ENCODE peak calls at places on chromosome 13, in seven cellular contexts. Y is lung; Q is CD8-positive, alpha-beta memory T cell; J is CD4-positive, alpha-beta memory T cell; A is fibroblast of lung; B is SK-N-SH; D is CD4-positive, alpha-beta T cell. T is an unnamed sample.
A peak's percentile ranks its signal among the peaks of the same experiment; 100 is the strongest.

GRCh38 chr13:99496322-99497142 is 4.7 kb upstream of the TM9SF2 start:
- DNase-seq in Y (peak; percentile 71), Q (peak; percentile 78), J (peak; percentile 84), A (peak; percentile 28), B (no peak), D (peak; percentile 67), T (peak; percentile 86)

GRCh38 chr13:65497265-65497664 is 1732.9 kb downstream of the PCDH9 start:
- DNase-seq in Y (no peak), Q (no peak), J (no peak), A (peak; percentile 76), B (no peak), D (no peak), T (no peak)

GRCh38 chr13:112842931-112843391 is 126.1 kb upstream of the MCF2L start:
- DNase-seq in Y (no peak), Q (no peak), J (no peak), A (no peak), B (no peak), D (no peak), T (no peak)

GRCh38 chr13:89150362-89150761 is 1479.2 kb downstream of the SLITRK5 start:
- DNase-seq in Y (no peak), Q (no peak), J (no peak), A (peak; percentile 21), B (no peak), D (no peak), T (no peak)

GRCh38 chr13:79782541-79783216 is 301.7 kb downstream of the NDFIP2 start:
- DNase-seq in Y (peak; percentile 68), Q (no peak), J (no peak), A (peak; percentile 89), B (peak; percentile 35), D (no peak), T (no peak)

GRCh38 chr13:92991687-92992086 is 234.9 kb upstream of the GPC6 start:
- DNase-seq in Y (no peak), Q (no peak), J (no peak), A (peak; percentile 67), B (no peak), D (no peak), T (no peak)

GRCh38 chr13:30107126-30107525 is 200.2 kb downstream of the KATNAL1 start:
- DNase-seq in Y (no peak), Q (no peak), J (no peak), A (no peak), B (no peak), D (no peak), T (no peak)

GRCh38 chr13:68009546-68009945 is 779.4 kb upstream of the PCDH9 start:
- DNase-seq in Y (no peak), Q (no peak), J (no peak), A (no peak), B (no peak), D (no peak), T (no peak)

GRCh38 chr13:38824342-38824741 is 137.5 kb downstream of the FREM2 start:
- DNase-seq in Y (no peak), Q (no peak), J (no peak), A (no peak), B (no peak), D (no peak), T (no peak)

GRCh38 chr13:35826626-35827254 is 304.4 kb downstream of the DCLK1 start:
- DNase-seq in Y (no peak), Q (no peak), J (no peak), A (no peak), B (no peak), D (no peak), T (no peak)

GRCh38 chr13:109669956-109670355 is 116.4 kb downstream of the IRS2 start:
- DNase-seq in Y (no peak), Q (no peak), J (no peak), A (no peak), B (no peak), D (no peak), T (no peak)

GRCh38 chr13:106496072-106496997 is 39.1 kb downstream of the EFNB2 start:
- DNase-seq in Y (no peak), Q (no peak), J (no peak), A (peak; percentile 35), B (no peak), D (no peak), T (no peak)

GRCh38 chr13:29917573-29918091 is 67.2 kb upstream of the UBL3 start:
- DNase-seq in Y (no peak), Q (no peak), J (no peak), A (no peak), B (no peak), D (no peak), T (no peak)

GRCh38 chr13:25109341-25109740 is 13.4 kb downstream of the PABPC3 start:
- DNase-seq in Y (no peak), Q (no peak), J (no peak), A (peak; percentile 12), B (no peak), D (no peak), T (no peak)

GRCh38 chr13:107866007-107866665 is 349.2 kb downstream of the LIG4 start:
- DNase-seq in Y (no peak), Q (no peak), J (no peak), A (peak; percentile 62), B (peak; percentile 77), D (no peak), T (peak; percentile 48)

GRCh38 chr13:41289463-41289881 is 21.6 kb upstream of the NAA16 start:
- DNase-seq in Y (no peak), Q (no peak), J (no peak), A (no peak), B (no peak), D (no peak), T (no peak)

GRCh38 chr13:100588350-100589177 is at the start of gene GGACT:
- DNase-seq in Y (peak; percentile 69), Q (peak; percentile 83), J (peak; percentile 86), A (peak; percentile 56), B (peak; percentile 95), D (peak; percentile 69), T (peak; percentile 79)

GRCh38 chr13:36891752-36892151 is 28.3 kb downstream of the SMAD9 start:
- DNase-seq in Y (no peak), Q (no peak), J (no peak), A (peak; percentile 10), B (no peak), D (no peak), T (no peak)

GRCh38 chr13:41706189-41706588 is 248.8 kb downstream of the RGCC start:
- DNase-seq in Y (no peak), Q (no peak), J (no peak), A (no peak), B (no peak), D (no peak), T (no peak)

GRCh38 chr13:71156550-71156949 is 710.5 kb downstream of the DACH1 start:
- DNase-seq in Y (no peak), Q (no peak), J (no peak), A (no peak), B (no peak), D (no peak), T (no peak)

GRCh38 chr13:31965361-31966066 is 66.1 kb upstream of the FRY start:
- DNase-seq in Y (no peak), Q (no peak), J (peak; percentile 22), A (peak; percentile 68), B (no peak), D (no peak), T (no peak)

GRCh38 chr13:44352202-44352601 is 21.4 kb upstream of the SERP2 start:
- DNase-seq in Y (no peak), Q (peak; percentile 9), J (no peak), A (no peak), B (no peak), D (no peak), T (no peak)

GRCh38 chr13:44354322-44354721 is 19.3 kb upstream of the SERP2 start:
- DNase-seq in Y (no peak), Q (no peak), J (no peak), A (no peak), B (no peak), D (no peak), T (no peak)

GRCh38 chr13:44352671-44353070 is 21.0 kb upstream of the SERP2 start:
- DNase-seq in Y (no peak), Q (peak; percentile 6), J (no peak), A (no peak), B (no peak), D (no peak), T (no peak)

GRCh38 chr13:44355643-44356042 is 18.0 kb upstream of the SERP2 start:
- DNase-seq in Y (no peak), Q (no peak), J (no peak), A (no peak), B (no peak), D (no peak), T (no peak)

GRCh38 chr13:44354884-44355283 is 18.7 kb upstream of the SERP2 start:
- DNase-seq in Y (no peak), Q (no peak), J (no peak), A (no peak), B (no peak), D (no peak), T (no peak)
- H3K27me3 ChIP-seq in Y (no peaks in the 10 kb centered on the region), Q (no peaks in the 10 kb centered on the region), J (no peaks in the 10 kb centered on the region), A (no peaks in the 10 kb centered on the region), B (no peaks in the 10 kb centered on the region), D (no peaks in the 10 kb centered on the region), T (no peaks in the 10 kb centered on the region)

GRCh38 chr13:111415765-111416164 is 95.3 kb downstream of the TEX29 start:
- DNase-seq in Y (no peak), Q (no peak), J (no peak), A (no peak), B (no peak), D (no peak), T (no peak)

GRCh38 chr13:111412251-111412650 is 91.8 kb downstream of the TEX29 start:
- DNase-seq in Y (no peak), Q (no peak), J (no peak), A (no peak), B (no peak), D (no peak), T (no peak)

GRCh38 chr13:111413407-111414187 is 93.2 kb downstream of the TEX29 start:
- DNase-seq in Y (no peak), Q (no peak), J (no peak), A (no peak), B (no peak), D (no peak), T (no peak)

GRCh38 chr13:111415216-111415615 is 94.8 kb downstream of the TEX29 start:
- DNase-seq in Y (no peak), Q (no peak), J (no peak), A (no peak), B (no peak), D (no peak), T (no peak)

GRCh38 chr13:111414341-111414740 is 93.9 kb downstream of the TEX29 start:
- DNase-seq in Y (no peak), Q (no peak), J (no peak), A (no peak), B (no peak), D (no peak), T (no peak)
- H3K27me3 ChIP-seq in Y (peaks cover 13% of the 10 kb centered on the region), Q (no peaks in the 10 kb centered on the region), J (no peaks in the 10 kb centered on the region), A (no peaks in the 10 kb centered on the region), B (peaks cover 75% of the 10 kb centered on the region), D (peaks cover 6% of the 10 kb centered on the region), T (peaks cover 87% of the 10 kb centered on the region)

GRCh38 chr13:50131998-50132936 is 117.0 kb downstream of the KCNRG start:
- DNase-seq in Y (no peak), Q (no peak), J (peak; percentile 28), A (no peak), B (no peak), D (no peak), T (no peak)
- H3K27me3 ChIP-seq in Y (no peaks in the 10 kb centered on the region), Q (peaks cover 62% of the 10 kb centered on the region), J (peaks cover 39% of the 10 kb centered on the region), A (peaks cover 4% of the 10 kb centered on the region), B (no peaks in the 10 kb centered on the region), D (peaks cover 64% of the 10 kb centered on the region), T (no peaks in the 10 kb centered on the region)

DNA sequence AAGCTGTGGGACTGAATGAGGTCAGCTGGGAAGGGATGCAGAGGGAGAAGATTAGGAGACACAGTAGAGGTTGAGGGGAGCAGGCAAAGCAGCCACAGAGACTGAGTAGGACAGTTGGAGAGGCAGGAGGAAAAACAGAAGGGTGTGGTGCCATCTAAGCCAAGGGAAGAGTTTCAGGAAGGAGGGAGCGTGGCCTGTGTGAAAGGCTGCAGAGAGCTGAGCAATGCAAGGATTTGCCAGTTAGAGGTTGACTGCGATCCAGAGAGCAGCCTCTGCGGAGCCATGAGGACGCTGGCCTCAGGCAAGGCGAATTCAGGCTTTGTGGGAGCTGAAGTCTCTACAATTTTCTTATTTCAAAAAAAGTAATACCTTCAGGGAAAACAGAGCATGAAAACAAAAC is 28.9 kb downstream of the SOX21 start:
- DNase-seq in Y (no peak), Q (no peak), J (no peak), A (no peak), B (no peak), D (no peak), T (no peak)
- H3K27me3 ChIP-seq in Y (peaks cover 7% of the 10 kb centered on the region), Q (no peaks in the 10 kb centered on the region), J (peaks cover 4% of the 10 kb centered on the region), A (no peaks in the 10 kb centered on the region), B (no peaks in the 10 kb centered on the region), D (peaks cover 2% of the 10 kb centered on the region), T (no peaks in the 10 kb centered on the region)

T was measured in A673.